ENCODE peak calls at places on chromosomes 5 and 9, in eight cellular contexts. G is DND-41; S is tibial nerve; R is vagina; C is right cardiac atrium; M is CD8-positive, alpha-beta T cell; Q is RWPE2; O is transverse colon. D is an unnamed sample.

GRCh38 chr5:40570408-40571129 is 109.1 kb upstream of the PTGER4 start:
- DNase-seq in Q (no peak), G (no peak), M (no peak), O (no peak), C (no peak), S (no peak), R (no peak), D (no peak)

GRCh38 chr5:113276001-113276400 is 158.8 kb downstream of the TSSK1B start:
- DNase-seq in Q (no peak), S (no peak), G (no peak), M (no peak), R (no peak), O (no peak), C (no peak), D (no peak)

GRCh38 chr9:127307802-127308201 is 43.2 kb downstream of the GARNL3 start:
- DNase-seq in O (no peak), Q (no peak), M (no peak), S (no peak), G (no peak), R (no peak), C (no peak), D (no peak)

GRCh38 chr5:88660326-88660946 is 222.5 kb downstream of the MEF2C start:
- DNase-seq in R (no peak), C (no peak), S (no peak), M (no peak), Q (no peak), O (no peak), G (no peak), D (no peak)

GRCh38 chr5:176529824-176530195 is 7.4 kb downstream of the RNF44 start:
- DNase-seq in Q (no peak), R (no peak), G (peak; percentile 83), M (peak; percentile 72), C (no peak), S (no peak), O (no peak), D (no peak)

GRCh38 chr5:16897284-16897704 is 38.8 kb downstream of the MYO10 start:
- DNase-seq in M (no peak), R (no peak), C (no peak), Q (no peak), S (no peak), O (no peak), G (no peak), D (no peak)

GRCh38 chr5:16345454-16345853 is 120.1 kb downstream of the ZNF622 start:
- DNase-seq in S (no peak), R (no peak), M (no peak), O (no peak), C (no peak), Q (no peak), G (no peak), D (no peak)

GRCh38 chr5:50655067-50655809 is 11.2 kb upstream of the PARP8 start:
- DNase-seq in O (no peak), Q (no peak), G (no peak), M (no peak), S (no peak), R (no peak), C (no peak), D (no peak)

GRCh38 chr5:6644841-6645240 is 11.6 kb downstream of the SRD5A1 start:
- DNase-seq in M (no peak), R (no peak), O (no peak), S (no peak), G (no peak), Q (no peak), C (no peak), D (no peak)

GRCh38 chr5:7878381-7878873 is 9.5 kb downstream of the MTRR start:
- DNase-seq in R (no peak), G (no peak), S (no peak), Q (no peak), O (no peak), C (no peak), M (no peak), D (no peak)

GRCh38 chr5:176525677-176526076 is 11.5 kb downstream of the RNF44 start:
- DNase-seq in R (no peak), C (peak; percentile 29), O (no peak), S (no peak), Q (no peak), M (no peak), G (no peak), D (no peak)

GRCh38 chr9:113899205-113899604 is 23.1 kb downstream of the ZNF618 start:
- DNase-seq in O (no peak), Q (no peak), G (no peak), S (no peak), C (no peak), R (peak; percentile 55), M (no peak), D (no peak)

GRCh38 chr9:124297915-124298645 is 40.3 kb downstream of the NEK6 start:
- DNase-seq in C (no peak), S (no peak), Q (no peak), R (no peak), G (no peak), M (no peak), O (no peak), D (no peak)

GRCh38 chr9:23822331-23823169 is 3.5 kb downstream of the ELAVL2 start:
- DNase-seq in Q (no peak), O (no peak), S (no peak), R (no peak), C (no peak), M (no peak), G (no peak), D (no peak)
- H3K27me3 ChIP-seq in Q (no peaks in the 10 kb centered on the region), O (peaks cover 86% of the 10 kb centered on the region), S (no peaks in the 10 kb centered on the region), R (peaks cover 13% of the 10 kb centered on the region), C (peaks cover 3% of the 10 kb centered on the region), M (peaks cover 5% of the 10 kb centered on the region), G (no peaks in the 10 kb centered on the region), D (peaks cover 65% of the 10 kb centered on the region)

DNA sequence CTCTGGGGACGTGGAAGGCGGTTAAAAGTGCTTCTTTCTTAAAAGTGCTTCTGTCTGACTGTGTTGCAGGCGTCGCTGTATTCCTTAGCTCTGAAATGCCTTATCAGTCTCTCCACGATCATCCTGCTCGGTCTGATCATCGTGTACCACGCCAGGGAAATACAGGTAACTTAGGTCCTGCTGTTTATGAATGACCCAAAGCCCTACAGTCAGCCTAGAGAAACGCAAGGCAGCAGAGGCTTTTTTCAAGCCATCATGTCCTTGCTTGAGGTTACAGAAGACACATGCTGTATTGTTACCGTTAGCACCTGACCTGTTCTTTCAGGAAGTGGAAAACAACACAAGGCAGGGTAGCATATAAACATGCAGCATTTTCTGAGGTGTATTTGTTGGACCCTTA is 2.0 kb downstream of the KCNN2 start:
- DNase-seq in C (no peak), M (no peak), S (no peak), R (no peak), G (no peak), O (no peak), Q (no peak), D (no peak)
- H3K27me3 ChIP-seq in C (no peaks in the 10 kb centered on the region), M (peaks cover 7% of the 10 kb centered on the region), S (no peaks in the 10 kb centered on the region), R (no peaks in the 10 kb centered on the region), G (no peaks in the 10 kb centered on the region), O (peaks cover 69% of the 10 kb centered on the region), Q (peaks cover 78% of the 10 kb centered on the region), D (peaks cover 47% of the 10 kb centered on the region)

DNA sequence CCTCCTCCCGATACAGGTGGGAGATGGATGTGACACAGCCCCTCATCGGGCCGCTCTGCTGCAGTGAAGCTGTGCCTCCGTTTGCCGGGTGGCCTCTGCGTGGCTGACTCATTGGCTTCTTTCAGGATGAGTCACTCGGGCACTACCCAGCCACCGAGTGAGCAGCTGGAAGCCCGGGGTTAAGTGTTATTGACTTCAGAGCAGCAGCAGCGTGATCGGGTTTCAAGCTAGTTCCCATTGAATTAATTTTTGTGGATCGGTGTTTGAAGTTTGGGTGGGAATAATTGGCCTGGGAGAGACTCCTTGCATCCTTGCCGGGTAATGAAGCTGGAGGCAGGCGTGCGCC is 266.4 kb upstream of the IRX4 start:
- DNase-seq in M (no peak), O (no peak), S (no peak), R (no peak), G (no peak), Q (no peak), C (no peak), D (no peak)
- H3K27me3 ChIP-seq in M (no peaks in the 10 kb centered on the region), O (no peaks in the 10 kb centered on the region), S (no peaks in the 10 kb centered on the region), R (no peaks in the 10 kb centered on the region), G (peaks cover 3% of the 10 kb centered on the region), Q (no peaks in the 10 kb centered on the region), C (no peaks in the 10 kb centered on the region), D (peaks cover 7% of the 10 kb centered on the region)

GRCh38 chr5:96320797-96321196 is 112.3 kb downstream of the PCSK1 start:
- DNase-seq in G (no peak), R (no peak), O (no peak), Q (no peak), M (no peak), S (no peak), C (no peak), D (no peak)
- H3K27me3 ChIP-seq in G (no peaks in the 10 kb centered on the region), R (no peaks in the 10 kb centered on the region), O (no peaks in the 10 kb centered on the region), Q (no peaks in the 10 kb centered on the region), M (no peaks in the 10 kb centered on the region), S (no peaks in the 10 kb centered on the region), C (no peaks in the 10 kb centered on the region), D (no peaks in the 10 kb centered on the region)

DNA sequence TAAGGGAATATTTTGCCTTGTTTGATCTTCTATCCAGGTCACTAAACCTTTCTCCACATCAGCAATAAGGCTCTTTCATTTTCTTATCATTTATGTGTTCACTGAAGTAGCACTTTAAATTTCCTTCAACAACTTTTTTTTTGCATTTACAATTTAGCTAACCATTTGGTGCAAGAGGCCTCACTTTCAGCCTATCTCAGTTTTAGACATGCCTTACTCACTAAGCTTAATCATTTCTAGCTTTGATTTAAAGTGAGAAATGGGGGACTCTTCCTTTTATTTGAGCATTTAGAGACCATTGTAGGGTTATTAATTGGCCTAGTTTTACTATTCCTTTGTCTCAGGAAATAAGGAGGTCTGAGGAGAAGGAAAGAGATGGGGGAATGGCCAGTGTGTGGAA is 250.5 kb downstream of the AUH start:
- DNase-seq in S (no peak), O (no peak), C (no peak), G (no peak), R (no peak), Q (no peak), M (no peak), D (no peak)
- H3K27me3 ChIP-seq in S (no peaks in the 10 kb centered on the region), O (peaks cover under 1% of the 10 kb centered on the region), C (no peaks in the 10 kb centered on the region), G (no peaks in the 10 kb centered on the region), R (no peaks in the 10 kb centered on the region), Q (no peaks in the 10 kb centered on the region), M (no peaks in the 10 kb centered on the region), D (no peaks in the 10 kb centered on the region)

GRCh38 chr9:83065233-83065632 is 2.3 kb upstream of the RASEF start:
- DNase-seq in M (no peak), O (no peak), R (no peak), S (no peak), G (no peak), C (no peak), Q (no peak), D (no peak)
- H3K27me3 ChIP-seq in M (no peaks in the 10 kb centered on the region), O (peaks cover 34% of the 10 kb centered on the region), R (no peaks in the 10 kb centered on the region), S (no peaks in the 10 kb centered on the region), G (no peaks in the 10 kb centered on the region), C (no peaks in the 10 kb centered on the region), Q (no peaks in the 10 kb centered on the region), D (peaks cover 28% of the 10 kb centered on the region)

D was measured in suprapubic skin.